ENCODE peak calls at places on chromosome 11, in four cellular contexts. R is transverse colon, W is fibroblast of pulmonary artery, O is psoas muscle. E is an unnamed sample.

GRCh38 chr11:108697872-108698473 is 33.1 kb downstream of the DDX10 start:
- DNase-seq in W (peak), O (no peak), R (peak), E (peak)

GRCh38 chr11:121321614-121322243 is 29.2 kb downstream of the SC5D start:
- DNase-seq in W (peak), O (no peak), R (peak), E (peak)

GRCh38 chr11:80315263-80315662 is 874.4 kb upstream of the TENM4 start:
- DNase-seq in W (no peak), R (no peak), O (no peak), E (no peak)

GRCh38 chr11:73342633-73343032 is 33.6 kb upstream of the RELT start:
- DNase-seq in O (no peak), R (no peak), W (no peak), E (no peak)

GRCh38 chr11:111429066-111429506 is 50.0 kb upstream of the POU2AF1 start:
- DNase-seq in R (peak), O (peak), W (peak), E (peak)

GRCh38 chr11:123173856-123174186 is 21.2 kb downstream of the CLMP start:
- DNase-seq in W (no peak), R (no peak), O (no peak), E (no peak)

GRCh38 chr11:6351782-6352181 is 31.5 kb upstream of the CAVIN3 start:
- DNase-seq in R (no peak), O (no peak), W (no peak), E (no peak)

GRCh38 chr11:47241740-47242400 is 6.7 kb downstream of the ACP2 start:
- DNase-seq in O (no peak), W (no peak), R (no peak), E (peak)

GRCh38 chr11:17230867-17231851 is 23.4 kb upstream of the PIK3C2A start:
- DNase-seq in R (no peak), O (no peak), W (no peak), E (no peak)

GRCh38 chr11:46367244-46367915 is 14.1 kb upstream of the MDK start:
- DNase-seq in R (peak), W (peak), O (peak), E (peak)

GRCh38 chr11:72307439-72307838 is 63.5 kb upstream of the PHOX2A start:
- DNase-seq in R (no peak), O (no peak), W (no peak), E (no peak)

GRCh38 chr11:19931141-19931767 is 218.6 kb downstream of the NAV2 start:
- DNase-seq in R (no peak), O (no peak), W (peak), E (peak)

GRCh38 chr11:94787798-94788197 is 19.6 kb downstream of the AMOTL1 start:
- DNase-seq in R (no peak), W (no peak), O (no peak), E (no peak)

GRCh38 chr11:68506908-68507307 is 46.4 kb downstream of the PPP6R3 start:
- DNase-seq in R (no peak), O (no peak), W (no peak), E (no peak)

GRCh38 chr11:2116680-2117079 is 22.5 kb downstream of the IGF2 start:
- DNase-seq in R (no peak), O (no peak), W (no peak), E (no peak)

GRCh38 chr11:112588252-112588668 is 327.6 kb upstream of the PLET1 start:
- DNase-seq in O (peak), R (peak), W (peak), E (peak)

GRCh38 chr11:128458316-128458715 is 129.0 kb downstream of the ETS1 start:
- DNase-seq in R (no peak), O (no peak), W (peak), E (peak)

GRCh38 chr11:69699213-69699612 is 4.6 kb downstream of the FGF19 start:
- DNase-seq in R (no peak), W (no peak), O (no peak), E (peak)

GRCh38 chr11:69648679-69649575 is 8.0 kb downstream of the CCND1 start:
- DNase-seq in W (no peak), O (no peak), R (no peak), E (no peak)

GRCh38 chr11:102581091-102581490 is 44.0 kb downstream of the MMP20 start:
- DNase-seq in R (no peak), O (no peak), W (no peak), E (no peak)

GRCh38 chr11:31236052-31236652 is 133.4 kb downstream of the DCDC1 start:
- DNase-seq in R (no peak), O (no peak), W (peak), E (peak)

GRCh38 chr11:69356703-69357457 is 62.9 kb downstream of the MYEOV start:
- DNase-seq in W (no peak), O (no peak), R (no peak), E (no peak)

GRCh38 chr11:97684486-97685439 is 1295.0 kb downstream of the JRKL start:
- DNase-seq in O (no peak), R (no peak), W (no peak), E (peak)

GRCh38 chr11:97687106-97687505 is 1297.3 kb downstream of the JRKL start:
- DNase-seq in W (no peak), O (no peak), R (no peak), E (no peak)

GRCh38 chr11:97683733-97684132 is 1293.9 kb downstream of the JRKL start:
- DNase-seq in W (no peak), O (no peak), R (no peak), E (peak)
- TF ChIP-seq CTCF in W (no peak), O (no peak), R (no peak), E (no peak)

GRCh38 chr11:62461740-62462522 is 43.1 kb downstream of the SCGB1A1 start:
- DNase-seq in O (no peak), W (peak), R (peak), E (peak)

GRCh38 chr11:62459080-62459479 is 40.2 kb downstream of the SCGB1A1 start:
- DNase-seq in O (no peak), R (no peak), W (no peak), E (peak)

GRCh38 chr11:62456630-62457029 is 37.8 kb downstream of the SCGB1A1 start:
- DNase-seq in R (no peak), O (no peak), W (no peak), E (no peak)

GRCh38 chr11:62458212-62459002 is 39.6 kb downstream of the SCGB1A1 start:
- DNase-seq in R (no peak), W (no peak), O (no peak), E (peak)

GRCh38 chr11:62457474-62457873 is 38.6 kb downstream of the SCGB1A1 start:
- DNase-seq in O (no peak), R (no peak), W (no peak), E (no peak)
- H3K4me3 ChIP-seq in O (no peak), R (no peak), W (no peak), E (no peak)

GRCh38 chr11:13206086-13206640 is 71.4 kb upstream of the BMAL1 start:
- DNase-seq in R (no peak), O (no peak), W (no peak), E (no peak)

GRCh38 chr11:13208921-13209320 is 68.7 kb upstream of the BMAL1 start:
- DNase-seq in R (no peak), W (peak), O (no peak), E (peak)

GRCh38 chr11:13205446-13205845 is 72.1 kb upstream of the BMAL1 start:
- DNase-seq in R (no peak), W (no peak), O (no peak), E (no peak)

GRCh38 chr11:13207665-13208594 is 69.7 kb upstream of the BMAL1 start:
- DNase-seq in O (no peak), W (peak), R (peak), E (peak)

GRCh38 chr11:13207270-13207664 is 70.3 kb upstream of the BMAL1 start:
- DNase-seq in W (no peak), O (no peak), R (no peak), E (peak)
- TF ChIP-seq CTCF in W (peak), O (no peak), R (no peak), E (peak)

GRCh38 chr11:34585870-34586654 is 34.8 kb upstream of the EHF start:
- DNase-seq in O (no peak), R (no peak), W (peak), E (peak)
- H3K4me3 ChIP-seq in O (peak), R (no peak), W (no peak), E (no peak)

DNA sequence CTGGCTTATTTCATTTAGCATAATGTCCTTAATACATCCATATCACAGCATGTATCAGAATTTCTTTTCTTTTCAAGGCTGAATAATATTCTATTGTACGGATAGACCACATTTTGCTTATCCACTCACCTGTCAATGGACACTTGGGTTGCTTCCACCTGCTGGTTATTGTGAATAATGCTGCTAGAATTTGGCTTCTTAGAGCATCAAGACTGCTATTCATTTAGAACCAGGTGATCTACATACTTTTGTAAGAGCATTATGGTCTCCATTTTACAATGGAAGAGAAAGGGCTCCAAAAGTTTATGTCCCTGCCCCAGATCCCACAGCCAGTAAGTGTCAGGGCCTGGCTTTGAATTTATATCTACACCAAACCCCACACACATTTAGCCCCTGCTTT is 100.7 kb upstream of the CD82 start:
- DNase-seq in R (no peak), O (no peak), W (peak), E (no peak)
- TF ChIP-seq CTCF in R (no peak), O (no peak), W (no peak), E (no peak)

GRCh38 chr11:9775393-9775780 is 111.5 kb downstream of the SWAP70 start:
- DNase-seq in O (no peak), R (no peak), W (no peak), E (no peak)
- H3K4me3 ChIP-seq in O (no peak), R (no peak), W (no peak), E (no peak)

DNA sequence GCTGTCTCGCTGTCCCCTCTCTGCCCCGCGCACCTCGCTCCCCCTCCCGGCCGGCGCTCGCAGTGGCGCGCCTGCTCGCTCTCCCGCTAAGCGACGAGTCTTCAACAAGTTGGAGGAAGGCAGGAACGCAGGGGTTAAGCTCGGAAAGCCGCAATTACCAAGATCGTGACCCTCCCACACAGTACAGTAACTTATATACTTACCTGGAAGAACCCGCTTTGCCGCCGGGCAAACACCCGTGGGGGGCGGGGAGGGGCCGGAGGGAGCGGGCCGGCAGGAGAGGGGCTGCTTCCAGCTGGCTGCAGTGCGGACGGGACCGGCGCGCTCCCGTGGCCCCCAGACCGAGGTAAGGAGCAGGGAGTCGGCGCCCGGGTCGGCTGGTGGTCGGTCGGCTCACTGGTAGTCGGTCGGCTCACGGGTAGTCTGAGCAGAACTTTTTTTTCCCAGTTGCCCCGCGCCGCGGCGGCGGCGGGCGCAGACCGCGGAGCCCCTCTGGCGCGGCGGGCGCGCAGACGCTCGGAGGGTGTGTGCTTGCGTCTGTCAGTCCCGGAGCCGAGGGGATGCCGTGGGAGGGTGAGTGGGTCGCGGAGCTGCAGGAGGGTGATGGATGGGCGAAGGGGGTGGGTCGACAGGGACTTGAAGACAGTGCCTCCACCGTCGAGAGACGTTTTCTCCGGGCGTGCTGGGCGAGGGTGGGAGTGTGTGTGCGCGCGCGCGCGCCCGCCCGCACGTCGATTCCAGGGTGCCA is 101.2 kb upstream of the HSD17B12 start:
- DNase-seq in R (no peak), W (peak), O (no peak), E (peak)
- TF ChIP-seq CTCF in R (no peak), W (peak), O (peak), E (peak)

E was measured in cardiac fibroblast.